ENCODE peak calls at places on chromosomes 2 and 18, in five cellular contexts. E is transverse colon, D is K562, G is psoas muscle, W is MM.1S. K is an unnamed sample.

GRCh38 chr2:110116033-110116710 is 550 bp upstream of the MALL start:
- DNase-seq in E (peak; percentile 32), D (peak; percentile 3), G (peak; percentile 40), W (no peak), K (no peak)

GRCh38 chr2:109711230-109712125 is 82.6 kb upstream of the RGPD5 start:
- DNase-seq in E (no peak), D (no peak), G (no peak), W (no peak), K (peak; percentile 27)

GRCh38 chr18:9562584-9562983 is 51.8 kb downstream of the PPP4R1 start:
- DNase-seq in E (no peak), D (no peak), G (no peak), W (no peak), K (no peak)

GRCh38 chr2:225233234-225233633 is 166.3 kb upstream of the NYAP2 start:
- DNase-seq in E (no peak), D (peak; percentile 8), G (no peak), W (no peak), K (no peak)

GRCh38 chr2:241852981-241853631 is 5.6 kb downstream of the PDCD1 start:
- DNase-seq in E (no peak), D (no peak), G (no peak), W (no peak), K (no peak)

GRCh38 chr2:233426619-233427342 is 72.5 kb downstream of the DGKD start:
- DNase-seq in E (no peak), D (peak; percentile 86), G (no peak), W (no peak), K (no peak)

GRCh38 chr2:166293984-166294383 is 81.8 kb downstream of the SCN9A start:
- DNase-seq in E (no peak), D (no peak), G (no peak), W (no peak), K (no peak)

GRCh38 chr2:114807666-114808065 is 365.2 kb downstream of the DPP10 start:
- DNase-seq in E (no peak), D (no peak), G (no peak), W (no peak), K (no peak)

GRCh38 chr2:8416836-8417832 is 264.7 kb upstream of the ID2 start:
- DNase-seq in E (no peak), D (no peak), G (no peak), W (no peak), K (no peak)

GRCh38 chr18:12838178-12838634 is 45.8 kb downstream of the PTPN2 start:
- DNase-seq in E (peak; percentile 81), D (no peak), G (peak; percentile 27), W (peak; percentile 28), K (peak; percentile 50)

DNA sequence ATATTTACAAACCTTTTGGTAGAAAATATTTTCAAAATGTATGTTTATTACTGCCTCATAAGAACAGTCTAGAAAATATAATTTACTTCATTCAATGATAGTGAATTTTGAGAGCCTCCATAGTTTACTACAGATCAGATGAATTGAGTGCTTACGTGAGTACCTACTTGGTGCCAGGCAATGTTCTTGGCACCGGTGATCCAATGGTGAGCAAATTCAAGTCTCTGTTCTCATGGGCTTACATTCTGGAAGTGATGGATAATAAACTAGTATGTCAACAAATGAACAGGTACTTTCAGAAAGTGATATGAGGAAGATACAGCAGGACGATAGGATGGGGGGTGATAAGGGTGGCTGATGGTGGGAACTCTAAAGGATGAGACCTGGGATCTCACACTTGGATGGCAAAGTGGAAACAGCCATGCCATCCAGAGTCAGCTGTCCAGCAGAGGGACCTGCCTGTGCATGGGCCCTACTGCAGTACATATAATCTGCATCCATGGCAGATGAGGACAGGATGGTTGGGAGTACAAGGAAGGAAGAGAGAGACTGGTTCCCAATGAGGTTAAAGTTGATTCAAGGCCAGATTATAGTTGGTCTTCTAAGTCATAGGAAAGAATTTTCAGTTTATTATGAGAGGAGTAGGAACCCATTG is 277.0 kb downstream of the NEDD4L start:
- DNase-seq in E (no peak), D (no peak), G (no peak), W (no peak), K (no peak)
- H3K4me3 ChIP-seq in E (no peak overlapping the region), D (no peak overlapping the region), G (no peak overlapping the region), W (no peak overlapping the region), K (no peak overlapping the region)

GRCh38 chr2:40489678-40489960 is 37.7 kb upstream of the SLC8A1 start:
- DNase-seq in E (no peak), D (no peak), G (no peak), W (no peak), K (no peak)

GRCh38 chr2:40487592-40487991 is 35.7 kb upstream of the SLC8A1 start:
- DNase-seq in E (peak; percentile 10), D (no peak), G (no peak), W (no peak), K (no peak)

GRCh38 chr2:40488927-40489677 is 37.2 kb upstream of the SLC8A1 start:
- DNase-seq in E (no peak), D (no peak), G (no peak), W (peak; percentile 56), K (no peak)

GRCh38 chr2:40485319-40485718 is 33.4 kb upstream of the SLC8A1 start:
- DNase-seq in E (no peak), D (no peak), G (no peak), W (no peak), K (no peak)

DNA sequence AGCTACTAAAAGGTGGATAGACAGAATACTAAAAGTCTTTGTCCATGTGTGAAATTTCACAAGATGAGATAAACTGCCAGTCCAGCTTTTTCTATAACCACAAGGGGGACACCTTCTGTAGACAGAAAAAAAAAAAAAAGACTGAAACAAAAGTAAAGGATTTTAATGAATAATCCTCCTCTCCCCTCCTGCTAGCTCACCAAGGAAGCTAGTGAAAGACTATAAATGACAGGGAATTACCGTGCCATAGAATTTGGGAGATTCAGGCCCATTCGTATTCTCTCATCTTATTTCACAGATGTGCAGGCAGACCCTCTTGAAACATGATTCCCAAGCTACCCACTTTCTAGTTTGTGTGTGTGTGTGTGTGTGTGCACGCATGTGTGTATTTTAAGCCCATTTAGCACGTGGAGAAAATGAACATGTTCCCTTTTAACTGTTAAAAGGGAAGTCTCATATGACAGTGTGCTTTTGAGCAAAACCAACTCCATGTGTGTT is 36.3 kb upstream of the SLC8A1 start:
- DNase-seq in E (no peak), D (no peak), G (no peak), W (peak; percentile 23), K (no peak)
- TF ChIP-seq CTCF in E (peak; percentile 40), D (no peak), G (peak; percentile 41), W (peak; percentile 44), K (no peak)

GRCh38 chr18:50562686-50563085 is 2.8 kb downstream of the MAPK4 start:
- DNase-seq in E (no peak), D (no peak), G (no peak), W (no peak), K (no peak)

GRCh38 chr18:50563376-50563775 is 3.5 kb downstream of the MAPK4 start:
- DNase-seq in E (no peak), D (no peak), G (no peak), W (no peak), K (no peak)

GRCh38 chr18:50559750-50560680 is at the start of gene MAPK4:
- DNase-seq in E (peak; percentile 33), D (peak; percentile 34), G (peak; percentile 51), W (peak; percentile 73), K (peak; percentile 7)

GRCh38 chr18:50558948-50559749 is 738 bp upstream of the MAPK4 start:
- DNase-seq in E (no peak), D (no peak), G (no peak), W (no peak), K (no peak)

DNA sequence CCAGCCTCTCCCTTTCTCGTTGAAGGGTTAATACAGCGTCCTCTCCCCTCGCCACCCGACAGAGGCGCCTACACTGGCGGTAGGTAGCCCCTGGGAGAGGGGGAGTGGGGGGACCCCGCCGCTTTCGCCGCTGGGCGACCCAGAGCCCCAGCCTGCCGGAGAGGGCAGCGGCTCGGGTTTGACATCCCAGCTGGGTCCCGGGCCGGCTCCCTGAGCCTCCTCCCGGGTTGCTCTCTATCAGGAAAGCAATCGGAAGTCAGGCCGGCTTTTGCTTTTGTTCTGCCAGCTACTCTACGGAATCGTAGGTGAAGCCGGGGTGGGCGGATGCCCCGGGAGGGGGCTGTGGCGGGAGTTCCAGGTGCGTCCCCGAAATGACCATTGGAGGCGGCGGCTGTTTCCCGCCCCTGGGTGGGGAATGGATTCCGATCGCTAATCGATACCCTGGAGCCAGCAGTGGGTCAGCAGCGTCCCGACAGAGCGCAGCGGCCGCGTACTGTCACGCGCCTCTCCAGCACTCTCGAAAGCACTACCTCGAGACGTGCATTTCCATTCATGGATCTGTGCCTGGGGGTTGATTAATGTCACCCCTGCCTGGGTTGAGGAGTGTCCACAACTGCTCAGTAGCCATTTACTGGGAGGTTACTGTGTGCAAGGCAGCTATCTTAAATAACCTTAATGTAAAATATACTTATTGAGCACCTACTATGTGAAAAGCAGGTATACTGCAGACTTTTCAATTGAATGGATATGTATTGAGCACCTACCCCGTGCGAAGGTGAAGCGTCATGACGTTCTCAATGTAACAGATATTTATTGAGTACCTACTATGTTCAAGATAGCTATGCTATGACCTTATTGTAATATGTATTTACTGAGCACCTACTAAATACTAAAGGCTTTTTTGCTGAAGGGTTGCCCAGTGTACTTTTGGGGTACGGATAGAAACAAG is 1.1 kb downstream of the MAPK4 start:
- DNase-seq in E (no peak), D (no peak), G (no peak), W (no peak), K (no peak)
- H3K4me3 ChIP-seq in E (peak overlapping the region; percentile 31), D (no peak overlapping the region), G (peak overlapping the region; percentile 70), W (peak overlapping the region; percentile 81), K (no peak overlapping the region)

GRCh38 chr2:217468042-217468441 is 534.8 kb downstream of the TNS1 start:
- DNase-seq in E (no peak), D (no peak), G (no peak), W (no peak), K (no peak)
- TF ChIP-seq CTCF in E (no peak), D (no peak), G (no peak), W (no peak), K (no peak)

GRCh38 chr2:65378308-65378689 is 54.1 kb downstream of the SPRED2 start:
- DNase-seq in E (no peak), D (no peak), G (no peak), W (no peak), K (no peak)
- H3K4me3 ChIP-seq in E (no peak overlapping the region), D (no peak overlapping the region), G (no peak overlapping the region), W (no peak overlapping the region), K (no peak overlapping the region)

DNA sequence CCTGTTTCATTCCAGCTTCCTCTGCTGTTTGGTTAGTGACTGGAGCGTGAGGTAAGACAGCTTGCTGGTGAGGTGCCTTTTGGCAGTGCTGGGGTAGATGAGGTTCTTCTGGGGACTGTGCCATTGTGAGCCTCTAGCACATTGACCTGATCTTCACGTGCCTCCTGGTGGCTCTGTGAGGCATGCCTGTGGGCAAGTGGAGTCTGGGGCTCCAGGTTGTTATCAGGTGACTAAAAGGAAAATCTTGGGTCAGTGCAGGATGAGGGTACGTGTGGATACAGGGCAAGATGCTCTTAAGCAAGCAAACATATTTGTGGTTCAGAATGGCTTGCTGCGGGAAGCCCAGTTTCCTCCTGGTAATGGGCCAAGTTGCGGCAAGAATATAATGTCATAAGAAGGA is 75.4 kb downstream of the FHOD3 start:
- DNase-seq in E (no peak), D (no peak), G (no peak), W (no peak), K (peak; percentile 74)
- TF ChIP-seq CTCF in E (no peak), D (no peak), G (no peak), W (no peak), K (peak; percentile 46)

K was measured in GM12865.